ENCODE peak calls at places on chromosomes 12 and 14, in five cellular contexts. Z is HCT116, W is neural progenitor cell, V is astrocyte, Y is GM12878. E is an unnamed sample.

GRCh38 chr12:100348657-100349454 is 8.0 kb upstream of the SLC17A8 start:
- DNase-seq in Z (peak; percentile 33), V (peak; percentile 4), W (peak; percentile 57), Y (no peak), E (peak; percentile 54)

GRCh38 chr14:23294734-23295561 is 7.7 kb downstream of the PPP1R3E start:
- DNase-seq in W (peak; percentile 85), V (no peak), Z (no peak), Y (no peak), E (peak; percentile 82)

GRCh38 chr12:128258866-128259555 is 8.0 kb upstream of the TMEM132C start:
- DNase-seq in Z (no peak), V (no peak), W (peak; percentile 38), Y (no peak), E (no peak)

GRCh38 chr14:54330876-54331275 is 65.9 kb upstream of the CDKN3 start:
- DNase-seq in W (no peak), Z (no peak), Y (no peak), V (no peak), E (no peak)

GRCh38 chr14:69652942-69653680 is 41.7 kb downstream of the SUSD6 start:
- DNase-seq in Z (no peak), W (no peak), V (no peak), Y (no peak), E (peak; percentile 32)

GRCh38 chr14:68676511-68676943 is 116.3 kb downstream of the ZFP36L1 start:
- DNase-seq in Y (no peak), Z (no peak), W (peak; percentile 64), V (no peak), E (no peak)

GRCh38 chr14:104048758-104049496 is 36.6 kb upstream of the ASPG start:
- DNase-seq in Y (no peak), V (no peak), Z (no peak), W (no peak), E (peak; percentile 27)

GRCh38 chr12:58313091-58313855 is 371.9 kb downstream of the ATP23 start:
- DNase-seq in W (no peak), V (peak; percentile 93), Z (no peak), Y (no peak), E (peak; percentile 90)

GRCh38 chr12:108350511-108350910 is 11.4 kb upstream of the CMKLR1 start:
- DNase-seq in V (no peak), Z (no peak), Y (no peak), W (no peak), E (no peak)

GRCh38 chr14:100072783-100073346 is 7.6 kb downstream of the EVL start:
- DNase-seq in V (no peak), W (no peak), Z (peak; percentile 13), Y (no peak), E (no peak)

GRCh38 chr12:56768424-56768823 is 5.3 kb downstream of the HSD17B6 start:
- DNase-seq in W (no peak), V (no peak), Y (no peak), Z (no peak), E (no peak)

GRCh38 chr12:88723219-88723618 is 142.9 kb upstream of the KITLG start:
- DNase-seq in Z (no peak), V (peak; percentile 5), Y (no peak), W (no peak), E (peak; percentile 91)

GRCh38 chr14:64826845-64827244 is 52.9 kb downstream of the SPTB start:
- DNase-seq in Z (no peak), Y (no peak), V (no peak), W (no peak), E (peak; percentile 24)

GRCh38 chr12:52603314-52603713 is 2.1 kb upstream of the KRT72 start:
- DNase-seq in W (no peak), V (no peak), Y (no peak), Z (peak; percentile 19), E (peak; percentile 52)

GRCh38 chr12:71627438-71628002 is 36.1 kb downstream of the ZFC3H1 start:
- DNase-seq in V (no peak), Z (no peak), Y (no peak), W (no peak), E (no peak)

GRCh38 chr12:94649349-94650142 is 811 bp downstream of the TMCC3 start:
- DNase-seq in Z (no peak), V (peak; percentile 15), W (peak; percentile 68), Y (no peak), E (peak; percentile 64)

GRCh38 chr12:39505025-39505424 is 62.1 kb upstream of the KIF21A start:
- DNase-seq in Z (no peak), V (peak; percentile 34), Y (no peak), W (peak; percentile 8), E (no peak)

GRCh38 chr12:62977419-62977818 is 42.5 kb upstream of the PPM1H start:
- DNase-seq in Z (peak; percentile 8), Y (no peak), V (peak; percentile 19), W (no peak), E (peak; percentile 27)

GRCh38 chr12:68189766-68190700 is 30.5 kb upstream of the IFNG start:
- DNase-seq in Y (no peak), V (peak; percentile 89), W (no peak), Z (peak; percentile 13), E (peak; percentile 70)

GRCh38 chr14:69769623-69770022 is 2.7 kb downstream of the SRSF5 start:
- DNase-seq in Y (no peak), W (no peak), Z (no peak), V (no peak), E (no peak)

GRCh38 chr14:37550511-37550910 is 44.5 kb downstream of the FOXA1 start:
- DNase-seq in W (no peak), Z (no peak), Y (no peak), V (peak; percentile 79), E (peak; percentile 33)

GRCh38 chr14:68677901-68678300 is 115.0 kb downstream of the ZFP36L1 start:
- DNase-seq in Z (no peak), Y (no peak), W (no peak), V (no peak), E (no peak)

GRCh38 chr12:57097554-57097835 is 8.6 kb downstream of the NAB2 start:
- DNase-seq in V (no peak), W (no peak), Z (no peak), Y (no peak), E (no peak)

GRCh38 chr12:100859063-100859627 is 64.6 kb downstream of the ANO4 start:
- DNase-seq in V (no peak), Y (no peak), W (no peak), Z (no peak), E (no peak)

GRCh38 chr12:13386269-13387039 is 189.9 kb downstream of the EMP1 start:
- DNase-seq in V (no peak), W (no peak), Z (no peak), Y (no peak), E (no peak)
- H3K4me2 ChIP-seq in V (no peak overlapping the region), W (peak overlapping the region; percentile 42), Z (no peak overlapping the region), Y (no peak overlapping the region), E (no peak overlapping the region)

DNA sequence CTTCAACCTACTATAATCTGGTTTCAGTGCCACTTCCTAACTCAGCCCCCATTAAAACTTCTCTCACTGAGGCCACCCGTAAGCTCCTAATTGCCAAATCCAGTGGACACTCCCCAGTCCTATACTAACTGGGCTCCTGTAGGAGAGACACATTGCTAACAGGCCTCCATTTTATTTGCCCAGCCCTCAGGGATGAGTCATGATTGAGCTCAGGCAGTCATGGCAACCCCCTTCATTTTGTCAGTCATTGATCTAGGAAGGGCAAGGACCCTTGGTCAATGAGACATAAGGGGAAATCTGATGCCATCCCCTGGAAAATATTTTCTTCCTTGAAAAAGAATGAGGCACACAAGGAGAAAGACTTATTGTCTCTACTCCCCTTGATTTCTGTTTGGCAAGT is 70.1 kb upstream of the HIF1A start:
- DNase-seq in V (peak; percentile 26), Z (no peak), W (no peak), Y (no peak), E (peak; percentile 25)
- TF ChIP-seq EZH2 in V (no peak), Z (no peak), W (no peak), Y (no peak), E (no peak)

DNA sequence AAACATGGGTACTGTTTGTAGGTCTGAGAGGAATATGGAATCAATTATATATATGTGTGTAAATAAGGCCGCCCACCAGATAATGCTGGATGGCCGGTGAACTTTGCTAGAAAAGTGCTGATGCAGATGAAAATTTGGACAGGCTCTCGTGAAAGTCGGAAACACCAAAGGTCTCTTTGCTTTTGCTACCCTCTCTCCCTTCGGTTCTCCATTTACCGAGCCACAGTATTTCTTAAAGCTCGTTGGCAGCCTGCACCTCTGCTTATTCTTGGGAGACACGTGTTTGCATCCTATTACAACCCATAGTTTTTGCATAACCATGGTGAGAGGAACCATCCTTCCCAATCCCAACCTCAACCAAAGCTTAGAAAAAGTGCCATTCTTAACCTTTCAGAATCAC is 109.6 kb downstream of the FOXN3 start:
- DNase-seq in Y (no peak), W (no peak), Z (no peak), V (no peak), E (no peak)
- H3K9ac ChIP-seq in Y (no peak overlapping the region), W (no peak overlapping the region), Z (no peak overlapping the region), V (no peak overlapping the region), E (no peak overlapping the region)

DNA sequence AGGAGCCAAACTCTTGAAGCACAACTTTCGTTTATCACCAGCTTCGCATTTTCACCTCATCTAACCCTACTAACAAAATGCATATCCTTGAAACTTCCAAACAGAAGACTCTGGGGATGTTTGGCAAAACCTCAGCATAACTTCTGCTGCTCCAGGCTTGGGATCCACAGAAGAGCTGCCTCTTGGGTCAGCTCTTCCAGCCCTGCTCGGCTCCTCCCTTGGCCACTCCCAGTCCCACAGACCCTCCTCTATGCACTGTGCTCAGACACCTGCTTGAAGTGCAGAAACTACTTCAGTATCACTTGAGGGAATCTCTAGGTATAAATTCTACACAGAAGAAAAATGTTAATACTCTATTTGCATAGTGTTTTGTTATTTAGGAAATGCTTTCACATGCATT is 110.0 kb upstream of the AMIGO2 start:
- DNase-seq in V (no peak), W (no peak), Y (no peak), Z (no peak), E (no peak)
- H3K4me2 ChIP-seq in V (peak overlapping the region; percentile 49), W (no peak overlapping the region), Y (peak overlapping the region; percentile 57), Z (no peak overlapping the region), E (peak overlapping the region; percentile 8)

GRCh38 chr14:101780887-101781239 is 19.4 kb downstream of the PPP2R5C start:
- DNase-seq in Y (no peak), V (no peak), W (peak; percentile 57), Z (no peak), E (peak; percentile 8)
- TF ChIP-seq EZH2 in Y (no peak), V (peak; percentile 95), W (no peak), Z (no peak), E (no peak)

GRCh38 chr12:3000548-3001275 is 41.5 kb downstream of the TEAD4 start:
- DNase-seq in Z (no peak), V (no peak), Y (no peak), W (peak; percentile 33), E (peak; percentile 8)

GRCh38 chr12:3003593-3003992 is 44.4 kb downstream of the TEAD4 start:
- DNase-seq in Z (no peak), W (no peak), V (no peak), Y (no peak), E (no peak)

GRCh38 chr12:3002636-3003035 is 43.4 kb downstream of the TEAD4 start:
- DNase-seq in V (no peak), W (no peak), Z (no peak), Y (no peak), E (no peak)

GRCh38 chr12:3005736-3006135 is 46.5 kb downstream of the TEAD4 start:
- DNase-seq in V (peak; percentile 62), Y (no peak), W (no peak), Z (no peak), E (peak; percentile 5)

GRCh38 chr12:3004655-3005565 is 45.7 kb downstream of the TEAD4 start:
- DNase-seq in Z (no peak), W (no peak), V (no peak), Y (no peak), E (peak; percentile 10)
- H3K9ac ChIP-seq in Z (no peak overlapping the region), W (no peak overlapping the region), V (peak overlapping the region; percentile 46), Y (no peak overlapping the region), E (no peak overlapping the region)

E was measured in GM23248.